ENCODE peak calls at places on chromosome 15, in ten cellular contexts. R is activated naive CD8-positive, alpha-beta T cell treated with anti-CD3 and anti-CD28 coated beads, Interleukin-2, amount 50 U/mL, for 24 hours; S is T-helper 17 cell; M is hepatic stellate cell; Z is RPMI8226; T is lung microvascular endothelial cell; Q is brain microvascular endothelial cell; O is C1 segment of cervical spinal cord; Y is NCI-H1092; H is NCI-H1105. D is an unnamed sample.

GRCh38 chr15:78641876-78642275 is 866 bp upstream of the CHRNB4 start:
- DNase-seq in Y (no peak), M (no peak), R (no peak), O (no peak), Z (no peak), S (no peak), H (no peak), Q (no peak), T (no peak), D (no peak)

GRCh38 chr15:67543348-67543718 is 830 bp downstream of the MAP2K5 start:
- DNase-seq in R (no peak), O (peak; percentile 55), Y (no peak), Z (no peak), S (no peak), M (peak; percentile 12), Q (no peak), T (peak; percentile 27), H (no peak), D (no peak)

GRCh38 chr15:55434989-55435825 is 26.9 kb downstream of the PIERCE2 start:
- DNase-seq in O (no peak), T (peak; percentile 76), Q (peak; percentile 58), Y (no peak), H (no peak), Z (peak; percentile 78), M (peak; percentile 60), R (no peak), S (no peak), D (no peak)

GRCh38 chr15:25903024-25903581 is 40.0 kb upstream of the ATP10A start:
- DNase-seq in O (no peak), M (peak; percentile 36), Y (no peak), Q (no peak), T (no peak), S (no peak), Z (no peak), H (no peak), R (peak; percentile 16), D (no peak)

GRCh38 chr15:58306591-58307312 is 125.0 kb upstream of the LIPC start:
- DNase-seq in S (no peak), Q (no peak), H (no peak), R (no peak), Y (no peak), O (no peak), T (peak; percentile 21), M (no peak), Z (no peak), D (no peak)

GRCh38 chr15:56243774-56244236 is at the start of gene RFX7:
- DNase-seq in Y (peak; percentile 58), R (peak; percentile 74), Z (peak; percentile 93), H (peak; percentile 60), Q (peak; percentile 39), S (peak; percentile 75), M (peak; percentile 83), T (peak; percentile 81), O (peak; percentile 90), D (peak; percentile 4)

GRCh38 chr15:99732711-99733267 is 448 bp downstream of the LYSMD4 start:
- DNase-seq in O (no peak), Q (no peak), S (no peak), M (no peak), T (peak; percentile 21), Z (peak; percentile 27), Y (no peak), R (no peak), H (peak; percentile 10), D (no peak)

GRCh38 chr15:85973584-85974347 is 105.9 kb upstream of the AGBL1 start:
- DNase-seq in Q (no peak), T (no peak), M (no peak), R (no peak), Z (no peak), S (no peak), H (no peak), O (no peak), Y (no peak), D (no peak)

GRCh38 chr15:70133296-70133695 is 35.6 kb upstream of the TLE3 start:
- DNase-seq in T (no peak), Y (no peak), M (no peak), S (no peak), R (no peak), O (no peak), Q (no peak), H (no peak), Z (no peak), D (no peak)

GRCh38 chr15:67133738-67134576 is 68.6 kb downstream of the SMAD3 start:
- DNase-seq in Z (no peak), R (peak; percentile 64), Q (peak; percentile 69), Y (no peak), T (peak; percentile 91), H (no peak), S (peak; percentile 25), M (no peak), O (no peak), D (no peak)